ENCODE peak calls at places on chromosomes 2 and 18, in seven cellular contexts. Q is HFFc6, D is tibial artery, Y is breast epithelium, N is WERI-Rb-1, W is IMR-90, X is uterus. P is an unnamed sample.
A peak's percentile ranks its signal among the peaks of the same experiment; 100 is the strongest.

GRCh38 chr2:218405365-218406208 is 5.9 kb downstream of the CTDSP1 start:
- DNase-seq in Q (no peak), D (peak; percentile 79), Y (no peak), N (peak; percentile 38), W (no peak), X (peak; percentile 60), P (no peak)

GRCh38 chr2:14944562-14945346 is 312.2 kb downstream of the LRATD1 start:
- DNase-seq in Q (peak; percentile 13), D (no peak), Y (no peak), N (peak; percentile 76), W (peak; percentile 34), X (no peak), P (no peak)

GRCh38 chr2:43898134-43898957 is 59.6 kb downstream of the ABCG8 start:
- DNase-seq in Q (no peak), D (no peak), Y (no peak), N (no peak), W (peak; percentile 8), X (no peak), P (no peak)

GRCh38 chr2:18117592-18117991 is 239.1 kb downstream of the KCNS3 start:
- DNase-seq in Q (peak; percentile 64), D (no peak), Y (no peak), N (peak; percentile 87), W (peak; percentile 41), X (no peak), P (no peak)

GRCh38 chr2:72138921-72139381 is 8.7 kb downstream of the CYP26B1 start:
- DNase-seq in Q (no peak), D (peak; percentile 69), Y (no peak), N (peak; percentile 9), W (no peak), X (no peak), P (peak; percentile 40)

GRCh38 chr2:126715576-126716406 is 59.8 kb downstream of the GYPC start:
- DNase-seq in Q (no peak), D (no peak), Y (no peak), N (no peak), W (no peak), X (no peak), P (no peak)

GRCh38 chr2:43169091-43169936 is 57.1 kb downstream of the ZFP36L2 start:
- DNase-seq in Q (no peak), D (no peak), Y (peak; percentile 50), N (no peak), W (no peak), X (peak; percentile 48), P (no peak)

GRCh38 chr2:197713271-197713670 is 8.1 kb downstream of the MARS2 start:
- DNase-seq in Q (no peak), D (no peak), Y (no peak), N (no peak), W (no peak), X (no peak), P (no peak)

GRCh38 chr18:13176847-13177246 is 41.7 kb upstream of the LDLRAD4 start:
- DNase-seq in Q (no peak), D (no peak), Y (no peak), N (no peak), W (no peak), X (no peak), P (no peak)

GRCh38 chr2:234583331-234583730 is 86.5 kb upstream of the ARL4C start:
- DNase-seq in Q (no peak), D (no peak), Y (no peak), N (no peak), W (no peak), X (no peak), P (no peak)

GRCh38 chr2:229852565-229852964 is 69.2 kb downstream of the TRIP12 start:
- DNase-seq in Q (peak; percentile 35), D (no peak), Y (no peak), N (no peak), W (peak; percentile 87), X (peak; percentile 22), P (no peak)

GRCh38 chr18:13684546-13684945 is 41.8 kb downstream of the FAM210A start:
- DNase-seq in Q (no peak), D (no peak), Y (no peak), N (no peak), W (no peak), X (no peak), P (no peak)

GRCh38 chr2:200703132-200703925 is 108.4 kb upstream of the BZW1 start:
- DNase-seq in Q (peak; percentile 68), D (no peak), Y (no peak), N (peak; percentile 20), W (peak; percentile 80), X (peak; percentile 18), P (no peak)

GRCh38 chr2:125313806-125314205 is 1288.7 kb downstream of the CNTNAP5 start:
- DNase-seq in Q (no peak), D (no peak), Y (no peak), N (no peak), W (no peak), X (no peak), P (no peak)

GRCh38 chr2:108133457-108133856 is 106.3 kb upstream of the SULT1C3 start:
- DNase-seq in Q (no peak), D (no peak), Y (no peak), N (no peak), W (no peak), X (no peak), P (no peak)

GRCh38 chr2:102664439-102665042 is 45.2 kb downstream of the SLC9A2 start:
- DNase-seq in Q (peak; percentile 0), D (no peak), Y (no peak), N (no peak), W (peak; percentile 6), X (no peak), P (no peak)

GRCh38 chr2:164644036-164644700 is 22.9 kb upstream of the GRB14 start:
- DNase-seq in Q (no peak), D (no peak), Y (no peak), N (no peak), W (no peak), X (no peak), P (no peak)

GRCh38 chr2:58475756-58476155 is 234.6 kb upstream of the FANCL start:
- DNase-seq in Q (no peak), D (no peak), Y (no peak), N (no peak), W (no peak), X (no peak), P (no peak)

GRCh38 chr2:60483400-60483799 is 70.1 kb downstream of the BCL11A start:
- DNase-seq in Q (peak; percentile 52), D (no peak), Y (no peak), N (no peak), W (peak; percentile 80), X (no peak), P (no peak)

GRCh38 chr2:179538406-179538805 is 273.8 kb upstream of the SESTD1 start:
- DNase-seq in Q (no peak), D (no peak), Y (no peak), N (no peak), W (peak; percentile 41), X (no peak), P (no peak)

GRCh38 chr2:173299764-173300163 is 54.9 kb upstream of the CDCA7 start:
- DNase-seq in Q (no peak), D (no peak), Y (no peak), N (peak; percentile 24), W (no peak), X (no peak), P (no peak)

GRCh38 chr2:173307287-173307686 is 47.4 kb upstream of the CDCA7 start:
- DNase-seq in Q (no peak), D (no peak), Y (no peak), N (no peak), W (no peak), X (no peak), P (no peak)

GRCh38 chr2:173300458-173300857 is 54.2 kb upstream of the CDCA7 start:
- DNase-seq in Q (no peak), D (no peak), Y (no peak), N (no peak), W (no peak), X (no peak), P (no peak)

GRCh38 chr2:173305303-173305702 is 49.4 kb upstream of the CDCA7 start:
- DNase-seq in Q (no peak), D (no peak), Y (no peak), N (no peak), W (no peak), X (no peak), P (no peak)
- TF ChIP-seq CTCF in Q (no peak), D (no peak), Y (no peak), N (no peak), W (no peak), X (no peak), P (no peak)

GRCh38 chr2:47379384-47379783 is 23.6 kb upstream of the MSH2 start:
- DNase-seq in Q (no peak), D (no peak), Y (no peak), N (no peak), W (no peak), X (no peak), P (no peak)

GRCh38 chr2:47373747-47374146 is 29.2 kb upstream of the MSH2 start:
- DNase-seq in Q (no peak), D (no peak), Y (no peak), N (peak; percentile 52), W (no peak), X (no peak), P (peak; percentile 7)
- TF ChIP-seq CTCF in Q (no peak), D (no peak), Y (no peak), N (peak; percentile 71), W (no peak), X (no peak), P (no peak)

DNA sequence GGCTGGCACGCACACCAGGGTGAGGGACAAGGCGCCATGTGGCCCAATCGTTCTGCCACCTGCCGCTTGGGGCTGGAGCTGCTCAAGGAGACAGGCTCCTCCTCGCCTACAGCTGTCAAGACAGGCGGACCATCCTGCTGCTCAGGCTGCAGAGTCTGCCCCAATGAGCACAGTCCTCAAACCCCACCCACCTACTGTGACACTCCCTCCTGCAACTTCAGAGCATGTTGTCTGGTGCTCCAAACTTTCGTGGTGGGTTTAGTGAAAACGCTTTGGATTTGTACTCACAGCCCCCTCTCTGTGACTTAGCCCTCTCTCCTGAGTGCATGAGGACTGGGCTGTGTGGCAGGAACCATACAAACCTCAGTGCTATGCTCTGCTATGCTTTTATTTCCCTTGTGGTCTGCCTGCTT is 23.2 kb upstream of the SLC35F6 start:
- DNase-seq in Q (peak; percentile 11), D (no peak), Y (no peak), N (peak; percentile 94), W (peak; percentile 22), X (no peak), P (no peak)
- TF ChIP-seq CTCF in Q (peak; percentile 25), D (no peak), Y (no peak), N (peak; percentile 87), W (no peak), X (no peak), P (no peak)

GRCh38 chr2:190343170-190343499 is 254 bp upstream of the INPP1 start:
- DNase-seq in Q (no peak), D (no peak), Y (no peak), N (no peak), W (no peak), X (no peak), P (no peak)

GRCh38 chr2:190343500-190344274 is at the start of gene INPP1:
- DNase-seq in Q (peak; percentile 42), D (peak; percentile 78), Y (peak; percentile 35), N (peak; percentile 31), W (peak; percentile 65), X (peak; percentile 74), P (peak; percentile 66)

GRCh38 chr2:190342601-190343000 is 788 bp upstream of the INPP1 start:
- DNase-seq in Q (no peak), D (no peak), Y (no peak), N (no peak), W (no peak), X (no peak), P (no peak)

GRCh38 chr2:190340369-190340768 is 3.0 kb upstream of the INPP1 start:
- DNase-seq in Q (no peak), D (no peak), Y (no peak), N (no peak), W (no peak), X (no peak), P (no peak)

GRCh38 chr2:190344275-190344827 is 962 bp downstream of the INPP1 start:
- DNase-seq in Q (peak; percentile 7), D (no peak), Y (peak; percentile 58), N (peak; percentile 55), W (no peak), X (peak; percentile 53), P (no peak)
- TF ChIP-seq CTCF in Q (peak; percentile 50), D (peak; percentile 15), Y (no peak), N (peak; percentile 55), W (no peak), X (peak; percentile 34), P (no peak)